ENCODE peak calls at places on chromosomes 3 and 15, in five cellular contexts. Y is neural progenitor cell; T is PC-3; I is CD4-positive, alpha-beta T cell; D is A549. C is an unnamed sample.
A peak's percentile ranks its signal among the peaks of the same experiment; 100 is the strongest.

GRCh38 chr3:151538706-151539403 is 78.0 kb upstream of the IGSF10 start:
- DNase-seq in I (no peak), T (no peak), D (no peak), Y (peak; percentile 39), C (no peak)

GRCh38 chr15:60344987-60345386 is 52.8 kb downstream of the ANXA2 start:
- DNase-seq in Y (no peak), I (no peak), T (no peak), D (no peak), C (no peak)

GRCh38 chr3:8970971-8971589 is 7.8 kb upstream of the RAD18 start:
- DNase-seq in D (peak; percentile 63), Y (peak; percentile 72), I (peak; percentile 70), T (peak; percentile 86), C (peak; percentile 64)

GRCh38 chr3:10855871-10856662 is 40.0 kb downstream of the SLC6A11 start:
- DNase-seq in I (no peak), T (no peak), D (peak; percentile 25), Y (peak; percentile 44), C (no peak)

GRCh38 chr15:60373745-60374144 is 24.0 kb downstream of the ANXA2 start:
- DNase-seq in I (no peak), D (no peak), Y (no peak), T (no peak), C (no peak)

GRCh38 chr3:164779816-164780215 is 298.5 kb downstream of the SI start:
- DNase-seq in I (no peak), T (no peak), D (no peak), Y (no peak), C (no peak)

GRCh38 chr3:141471160-141471559 is 15.7 kb upstream of the RASA2 start:
- DNase-seq in T (peak; percentile 14), I (no peak), D (no peak), Y (no peak), C (no peak)

GRCh38 chr3:187721055-187721454 is 18.7 kb upstream of the RTP2 start:
- DNase-seq in Y (no peak), D (no peak), T (no peak), I (no peak), C (no peak)

GRCh38 chr3:10219737-10220136 is 28.5 kb upstream of the TATDN2 start:
- DNase-seq in D (no peak), T (no peak), I (no peak), Y (no peak), C (no peak)

GRCh38 chr15:92130244-92130643 is 263.4 kb upstream of the ST8SIA2 start:
- DNase-seq in T (no peak), Y (no peak), D (no peak), I (no peak), C (no peak)

GRCh38 chr3:172129868-172130751 is 90.7 kb downstream of the FNDC3B start:
- DNase-seq in I (no peak), T (peak; percentile 98), Y (no peak), D (peak; percentile 84), C (no peak)

GRCh38 chr3:128650096-128651050 is at the start of gene RPN1:
- DNase-seq in D (peak; percentile 63), I (peak; percentile 93), T (peak; percentile 86), Y (peak; percentile 97), C (peak; percentile 94)
- TF ChIP-seq CTCF in D (no peak), I (no peak), T (no peak), Y (no peak), C (no peak)

GRCh38 chr3:190017575-190018288 is 103.0 kb downstream of the P3H2 start:
- DNase-seq in Y (peak; percentile 36), I (no peak), D (no peak), T (peak; percentile 90), C (no peak)
- TF ChIP-seq CTCF in Y (peak; percentile 56), I (no peak), D (peak; percentile 77), T (peak; percentile 86), C (peak; percentile 38)

GRCh38 chr3:71870966-71871512 is 86.1 kb upstream of the PROK2 start:
- DNase-seq in Y (no peak), D (no peak), T (no peak), I (no peak), C (no peak)

GRCh38 chr3:71873093-71873611 is 88.2 kb upstream of the PROK2 start:
- DNase-seq in I (no peak), D (no peak), T (no peak), Y (no peak), C (no peak)

GRCh38 chr3:71872256-71872655 is 87.3 kb upstream of the PROK2 start:
- DNase-seq in Y (no peak), D (no peak), I (no peak), T (no peak), C (no peak)

GRCh38 chr3:71865727-71866126 is 80.8 kb upstream of the PROK2 start:
- DNase-seq in D (no peak), I (no peak), T (peak; percentile 6), Y (no peak), C (no peak)

GRCh38 chr3:71868891-71869290 is 83.9 kb upstream of the PROK2 start:
- DNase-seq in D (no peak), I (no peak), T (no peak), Y (no peak), C (no peak)
- TF ChIP-seq CTCF in D (no peak), I (no peak), T (no peak), Y (no peak), C (no peak)

GRCh38 chr3:45343947-45344346 is 44.4 kb upstream of the LARS2 start:
- DNase-seq in D (peak; percentile 5), T (peak; percentile 48), I (no peak), Y (peak; percentile 13), C (no peak)
- TF ChIP-seq CTCF in D (no peak), T (peak; percentile 52), I (no peak), Y (peak; percentile 12), C (no peak)

DNA sequence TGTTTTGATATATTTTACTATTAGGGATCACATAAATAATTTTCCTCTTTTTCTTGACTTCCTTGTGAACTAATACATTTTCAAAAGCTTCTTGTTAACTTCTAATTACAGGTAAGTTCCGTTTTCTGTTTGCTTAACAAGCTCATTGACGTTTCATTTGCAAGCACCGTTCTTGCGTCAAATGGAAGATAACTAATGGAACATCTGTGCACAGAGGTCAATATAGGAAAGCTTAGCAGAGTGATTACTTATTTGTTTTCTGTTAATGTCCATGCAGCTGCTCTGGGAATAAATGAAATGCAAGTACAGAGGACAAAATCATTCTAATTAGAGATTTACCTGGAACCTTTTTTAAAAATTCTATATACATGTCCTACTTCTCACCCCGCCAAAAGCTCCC is 115.5 kb upstream of the C2CD4B start:
- DNase-seq in D (no peak), I (no peak), T (no peak), Y (no peak), C (no peak)
- TF ChIP-seq CTCF in D (no peak), I (no peak), T (no peak), Y (no peak), C (no peak)

DNA sequence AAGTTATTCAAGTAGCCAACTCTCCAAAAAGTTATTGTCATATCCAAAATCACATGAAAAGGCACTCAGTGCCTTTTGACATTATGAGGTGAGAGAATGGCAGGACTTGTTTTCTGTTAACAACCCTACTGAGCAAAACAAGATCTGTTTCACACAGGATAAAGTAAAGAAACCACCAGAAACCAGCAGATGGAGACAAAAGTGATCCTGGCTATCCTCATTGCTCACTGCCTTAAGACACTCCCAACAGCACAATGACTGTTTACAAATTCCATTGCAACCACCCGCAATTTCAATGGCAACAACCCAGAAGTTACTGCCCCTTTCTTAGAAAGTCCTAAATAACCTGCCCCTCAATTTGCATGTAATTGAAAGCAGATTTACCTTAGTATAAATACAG is 352.6 kb upstream of the NDN start:
- DNase-seq in Y (no peak), I (no peak), T (no peak), D (no peak), C (no peak)
- TF ChIP-seq CTCF in Y (peak; percentile 8), I (no peak), T (no peak), D (no peak), C (no peak)

DNA sequence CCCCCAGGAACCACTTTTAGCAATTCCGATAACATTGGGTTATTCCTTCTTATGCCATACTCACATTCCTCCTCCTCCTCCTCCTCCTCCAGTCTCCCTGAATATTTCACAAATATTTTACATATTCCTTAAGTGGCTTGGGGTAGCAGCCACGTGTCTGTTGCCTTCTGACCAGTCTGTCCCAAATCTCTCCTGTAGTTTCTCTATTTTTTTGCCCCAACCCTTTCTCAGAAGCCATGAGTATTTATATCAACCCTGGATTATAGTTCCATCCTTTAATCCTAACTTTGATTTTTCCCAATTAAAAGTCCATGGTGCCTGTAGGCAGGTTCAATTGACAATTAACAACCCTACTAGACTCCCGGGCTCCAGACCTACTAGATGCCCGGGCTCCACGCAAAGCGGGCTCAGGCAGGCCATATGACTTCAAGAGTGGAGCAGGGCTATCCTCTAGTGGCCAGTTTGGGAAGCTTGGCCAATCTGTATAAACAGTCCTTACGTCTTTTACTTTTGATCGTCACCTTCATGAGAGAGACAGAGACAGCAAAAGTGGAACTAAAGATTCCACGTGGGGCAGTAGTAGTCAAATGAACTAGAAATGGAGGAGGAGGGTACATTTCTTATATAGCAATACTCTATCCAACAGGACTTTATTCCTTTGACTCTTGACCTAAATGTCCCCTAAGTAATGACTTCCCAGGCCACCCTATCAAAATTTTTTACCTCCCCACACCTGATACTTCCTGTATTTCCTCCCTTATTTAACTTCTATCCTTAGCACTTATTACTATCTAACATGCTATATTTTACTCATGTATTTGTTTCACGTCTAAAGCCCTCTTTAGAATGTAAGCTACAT is 69.7 kb downstream of the USF3 start:
- DNase-seq in I (no peak), Y (peak; percentile 86), T (peak; percentile 70), D (peak; percentile 72), C (peak; percentile 49)
- TF ChIP-seq CTCF in I (peak; percentile 34), Y (peak; percentile 98), T (peak; percentile 96), D (peak; percentile 98), C (peak; percentile 54)